ENCODE peak calls at places on chromosomes 3 and 15, in seven cellular contexts. One of them, this sample, is unnamed.

GRCh38 chr3:144097144-144097543 is 125.5 kb downstream of the DIPK2A start:
- DNase-seq in stromal cell of bone marrow: no peak
- DNase-seq in left colon: no peak
- DNase-seq in kidney glomerular epithelial cell: no peak
- DNase-seq in ovary: no peak
- DNase-seq in NCI-H1436: no peak
- DNase-seq in GM18507: no peak
- DNase-seq in this sample: no peak

GRCh38 chr3:163838769-163839168 is 1239.5 kb downstream of the SI start:
- DNase-seq in stromal cell of bone marrow: no peak
- DNase-seq in left colon: no peak
- DNase-seq in kidney glomerular epithelial cell: no peak
- DNase-seq in ovary: no peak
- DNase-seq in NCI-H1436: no peak
- DNase-seq in GM18507: no peak
- DNase-seq in this sample: no peak

GRCh38 chr15:89778861-89779260 is 2.7 kb downstream of the MESP2 start:
- DNase-seq in stromal cell of bone marrow: no peak
- DNase-seq in left colon: no peak
- DNase-seq in kidney glomerular epithelial cell: no peak
- DNase-seq in ovary: no peak
- DNase-seq in NCI-H1436: no peak
- DNase-seq in GM18507: no peak
- DNase-seq in this sample: no peak

GRCh38 chr3:69032737-69033136 is 19.3 kb upstream of the EOGT start:
- DNase-seq in stromal cell of bone marrow: no peak
- DNase-seq in left colon: no peak
- DNase-seq in kidney glomerular epithelial cell: no peak
- DNase-seq in ovary: no peak
- DNase-seq in NCI-H1436: no peak
- DNase-seq in GM18507: no peak
- DNase-seq in this sample: no peak

GRCh38 chr3:187101184-187102072 is 37.9 kb downstream of the RPL39L start:
- DNase-seq in stromal cell of bone marrow: peak
- DNase-seq in left colon: peak
- DNase-seq in kidney glomerular epithelial cell: peak
- DNase-seq in ovary: peak
- DNase-seq in NCI-H1436: peak
- DNase-seq in GM18507: no peak
- DNase-seq in this sample: peak

GRCh38 chr3:65044401-65044800 is 356.6 kb upstream of the ADAMTS9 start:
- DNase-seq in stromal cell of bone marrow: no peak
- DNase-seq in left colon: no peak
- DNase-seq in kidney glomerular epithelial cell: peak
- DNase-seq in ovary: no peak
- DNase-seq in NCI-H1436: no peak
- DNase-seq in GM18507: no peak
- DNase-seq in this sample: no peak

GRCh38 chr3:36444909-36445308 is 64.6 kb downstream of the STAC start:
- DNase-seq in stromal cell of bone marrow: no peak
- DNase-seq in left colon: no peak
- DNase-seq in kidney glomerular epithelial cell: peak
- DNase-seq in ovary: no peak
- DNase-seq in NCI-H1436: no peak
- DNase-seq in GM18507: no peak
- DNase-seq in this sample: no peak

GRCh38 chr3:32414527-32415202 is 23.0 kb downstream of the CMTM7 start:
- DNase-seq in stromal cell of bone marrow: no peak
- DNase-seq in left colon: peak
- DNase-seq in kidney glomerular epithelial cell: no peak
- DNase-seq in ovary: no peak
- DNase-seq in NCI-H1436: no peak
- DNase-seq in GM18507: no peak
- DNase-seq in this sample: peak

GRCh38 chr15:44340410-44340809 is 51.9 kb downstream of the GOLM2 start:
- DNase-seq in stromal cell of bone marrow: peak
- DNase-seq in left colon: no peak
- DNase-seq in kidney glomerular epithelial cell: peak
- DNase-seq in ovary: no peak
- DNase-seq in NCI-H1436: no peak
- DNase-seq in GM18507: no peak
- DNase-seq in this sample: no peak

GRCh38 chr15:99123706-99124451 is 19.0 kb downstream of the SYNM start:
- DNase-seq in stromal cell of bone marrow: peak
- DNase-seq in left colon: peak
- DNase-seq in kidney glomerular epithelial cell: peak
- DNase-seq in ovary: peak
- DNase-seq in NCI-H1436: no peak
- DNase-seq in GM18507: no peak
- DNase-seq in this sample: peak

GRCh38 chr15:80615783-80616391 is 79.2 kb upstream of the ABHD17C start:
- DNase-seq in stromal cell of bone marrow: peak
- DNase-seq in left colon: peak
- DNase-seq in kidney glomerular epithelial cell: no peak
- DNase-seq in ovary: peak
- DNase-seq in NCI-H1436: peak
- DNase-seq in GM18507: no peak
- DNase-seq in this sample: peak

GRCh38 chr15:70627734-70628541 is 135.4 kb downstream of the UACA start:
- DNase-seq in stromal cell of bone marrow: no peak
- DNase-seq in left colon: no peak
- DNase-seq in kidney glomerular epithelial cell: no peak
- DNase-seq in ovary: no peak
- DNase-seq in NCI-H1436: no peak
- DNase-seq in GM18507: no peak
- DNase-seq in this sample: no peak

GRCh38 chr3:60504827-60505457 is 746.3 kb downstream of the FHIT start:
- DNase-seq in stromal cell of bone marrow: no peak
- DNase-seq in left colon: no peak
- DNase-seq in kidney glomerular epithelial cell: no peak
- DNase-seq in ovary: no peak
- DNase-seq in NCI-H1436: no peak
- DNase-seq in GM18507: no peak
- DNase-seq in this sample: no peak

GRCh38 chr3:30554317-30554690 is 52.1 kb upstream of the TGFBR2 start:
- DNase-seq in stromal cell of bone marrow: no peak
- DNase-seq in left colon: no peak
- DNase-seq in kidney glomerular epithelial cell: no peak
- DNase-seq in ovary: no peak
- DNase-seq in NCI-H1436: no peak
- DNase-seq in GM18507: no peak
- DNase-seq in this sample: no peak